ENCODE peak calls at places on chromosomes 16 and 17, in eight cellular contexts. E is heart right ventricle; C is hepatic stellate cell; Z is amniotic stem cell; U is globus pallidus; V is CD8-positive, alpha-beta T cell; F is HEK293T; T is HT-29. K is an unnamed sample.

GRCh38 chr16:85654251-85655115 is 34.3 kb downstream of the GINS2 start:
- DNase-seq in T (no peak), Z (no peak), F (no peak), E (no peak), U (no peak), V (no peak), C (no peak), K (no peak)

GRCh38 chr16:81940781-81941560 is 70.3 kb downstream of the SDR42E1 start:
- DNase-seq in T (peak; percentile 73), U (peak; percentile 17), V (no peak), E (no peak), F (no peak), C (peak; percentile 51), Z (no peak), K (peak; percentile 70)

GRCh38 chr16:28092721-28093382 is 29.3 kb upstream of the GSG1L start:
- DNase-seq in U (no peak), Z (no peak), F (no peak), E (no peak), C (no peak), V (no peak), T (no peak), K (no peak)

GRCh38 chr16:89056592-89056991 is 37.1 kb upstream of the ACSF3 start:
- DNase-seq in C (no peak), U (no peak), F (no peak), E (no peak), V (no peak), Z (no peak), T (no peak), K (no peak)

GRCh38 chr17:33667052-33667509 is 374.0 kb upstream of the ASIC2 start:
- DNase-seq in U (no peak), T (peak; percentile 17), F (no peak), E (no peak), C (no peak), V (no peak), Z (no peak), K (no peak)

GRCh38 chr17:58337600-58338453 is 9.2 kb upstream of the TSPOAP1 start:
- DNase-seq in E (peak; percentile 71), U (peak; percentile 64), C (peak; percentile 71), F (no peak), V (peak; percentile 90), T (no peak), Z (no peak), K (no peak)

GRCh38 chr16:88014201-88014781 is 63.1 kb downstream of the BANP start:
- DNase-seq in F (no peak), C (peak; percentile 70), Z (no peak), V (no peak), E (no peak), U (no peak), T (no peak), K (no peak)

GRCh38 chr17:6969323-6969726 is 26.5 kb upstream of the ALOX12 start:
- DNase-seq in C (no peak), V (no peak), F (no peak), E (no peak), U (no peak), Z (no peak), T (no peak), K (peak; percentile 14)

GRCh38 chr17:34156401-34156740 is 98.7 kb upstream of the CCL2 start:
- DNase-seq in T (no peak), F (no peak), U (no peak), C (no peak), Z (no peak), E (no peak), V (no peak), K (no peak)

GRCh38 chr17:15431766-15432165 is 35.7 kb downstream of the CDRT4 start:
- DNase-seq in E (no peak), F (no peak), C (no peak), T (no peak), Z (no peak), V (no peak), U (no peak), K (no peak)

GRCh38 chr17:78997231-78997741 is 12.3 kb downstream of the CANT1 start:
- DNase-seq in E (no peak), F (no peak), U (no peak), Z (no peak), T (no peak), C (no peak), V (no peak), K (no peak)

GRCh38 chr17:56528636-56529170 is 64.8 kb upstream of the NOG start:
- DNase-seq in Z (no peak), E (no peak), V (no peak), T (no peak), C (no peak), F (no peak), U (no peak), K (no peak)

GRCh38 chr16:54780266-54780665 is 150.4 kb upstream of the IRX5 start:
- DNase-seq in C (no peak), T (no peak), U (no peak), V (no peak), E (no peak), F (no peak), Z (no peak), K (no peak)

GRCh38 chr17:72764632-72765041 is 327.9 kb downstream of the SLC39A11 start:
- DNase-seq in C (no peak), Z (no peak), E (no peak), F (no peak), T (no peak), U (no peak), V (no peak), K (no peak)

GRCh38 chr16:79651363-79651762 is 50.8 kb upstream of the MAF start:
- DNase-seq in F (no peak), E (peak; percentile 17), T (no peak), U (peak; percentile 81), C (peak; percentile 41), Z (no peak), V (no peak), K (no peak)

GRCh38 chr17:57143341-57143740 is 58.3 kb downstream of the AKAP1 start:
- DNase-seq in V (no peak), U (no peak), E (no peak), C (no peak), Z (no peak), F (no peak), T (no peak), K (no peak)

GRCh38 chr17:72152392-72152727 is 31.5 kb downstream of the SOX9 start:
- DNase-seq in Z (no peak), C (no peak), T (no peak), V (no peak), E (no peak), F (no peak), U (peak; percentile 28), K (no peak)

GRCh38 chr17:35188111-35188510 is 6.1 kb downstream of the SLC35G3 start:
- DNase-seq in F (no peak), Z (no peak), E (no peak), T (no peak), U (no peak), C (no peak), V (no peak), K (no peak)

GRCh38 chr17:42342242-42343008 is 45.8 kb downstream of the STAT3 start:
- DNase-seq in C (no peak), V (peak; percentile 25), F (no peak), Z (no peak), E (no peak), U (no peak), T (no peak), K (no peak)

GRCh38 chr16:15484662-15485061 is 50.3 kb downstream of the BMERB1 start:
- DNase-seq in C (no peak), U (no peak), Z (no peak), V (no peak), F (no peak), T (no peak), E (no peak), K (no peak)

GRCh38 chr16:74521691-74522090 is 85.2 kb downstream of the GLG1 start:
- DNase-seq in E (peak; percentile 6), U (peak; percentile 72), C (no peak), T (no peak), V (no peak), Z (no peak), F (no peak), K (no peak)

GRCh38 chr17:51435641-51436091 is 175.3 kb downstream of the UTP18 start:
- DNase-seq in E (peak; percentile 9), T (peak; percentile 92), Z (no peak), C (peak; percentile 6), U (peak; percentile 45), F (peak; percentile 73), V (no peak), K (peak; percentile 51)

GRCh38 chr16:88473666-88474534 is 20.8 kb downstream of the ZFPM1 start:
- DNase-seq in F (no peak), E (peak; percentile 63), Z (no peak), C (peak; percentile 95), U (no peak), T (no peak), V (no peak), K (peak; percentile 55)

GRCh38 chr16:3857189-3858013 is 23.1 kb downstream of the CREBBP start:
- DNase-seq in Z (no peak), T (no peak), E (no peak), F (no peak), C (no peak), U (no peak), V (no peak), K (no peak)

GRCh38 chr17:29566473-29567361 is at the start of gene ABHD15:
- DNase-seq in V (peak; percentile 58), E (peak; percentile 47), Z (no peak), C (peak; percentile 81), F (peak; percentile 34), T (peak; percentile 86), U (peak; percentile 69), K (peak; percentile 79)

GRCh38 chr16:5033256-5034166 is at the start of gene NAGPA:
- DNase-seq in F (peak; percentile 89), C (peak; percentile 91), V (peak; percentile 80), E (peak; percentile 91), U (peak; percentile 84), Z (peak; percentile 46), T (peak; percentile 80), K (peak; percentile 81)

GRCh38 chr17:65027305-65027704 is 29.2 kb downstream of the GNA13 start:
- DNase-seq in V (peak; percentile 49), U (no peak), Z (no peak), F (peak; percentile 50), C (peak; percentile 41), T (peak; percentile 67), E (no peak), K (peak; percentile 82)

GRCh38 chr17:47736501-47737211 is 3.6 kb downstream of the TBX21 start:
- DNase-seq in C (no peak), U (no peak), E (no peak), Z (no peak), F (no peak), T (no peak), V (no peak), K (no peak)

GRCh38 chr17:55405600-55405999 is 16.0 kb downstream of the MMD start:
- DNase-seq in F (no peak), U (no peak), E (no peak), C (no peak), T (no peak), V (no peak), Z (no peak), K (no peak)

K was measured in endothelial cell of umbilical vein.